ENCODE peak calls at places on chromosomes 3 and 15, in five cellular contexts. U is astrocyte of the spinal cord; P is CD8-positive, alpha-beta T cell; W is dorsolateral prefrontal cortex; F is hepatocyte. O is an unnamed sample.

GRCh38 chr15:81491414-81492101 is 117.5 kb upstream of the TMC3 start:
- DNase-seq in U (no peak), F (no peak), W (no peak), P (no peak), O (no peak)

GRCh38 chr15:25763954-25764353 is 99.2 kb downstream of the ATP10A start:
- DNase-seq in W (no peak), F (no peak), U (no peak), P (no peak), O (no peak)

GRCh38 chr3:197542741-197543454 is 12.9 kb downstream of the BDH1 start:
- DNase-seq in U (no peak), W (no peak), P (no peak), F (no peak), O (no peak)

GRCh38 chr3:124781706-124782376 is 51.6 kb downstream of the UMPS start:
- DNase-seq in P (no peak), W (no peak), U (no peak), F (no peak), O (no peak)

GRCh38 chr15:77815015-77815414 is 182.3 kb upstream of the LINGO1 start:
- DNase-seq in P (no peak), U (no peak), W (no peak), F (no peak), O (no peak)

GRCh38 chr3:66259721-66260255 is 39.0 kb downstream of the SLC25A26 start:
- DNase-seq in P (no peak), W (no peak), U (no peak), F (no peak), O (no peak)

GRCh38 chr3:136074546-136074945 is 109.0 kb downstream of the PPP2R3A start:
- DNase-seq in F (no peak), P (no peak), W (no peak), U (peak; percentile 25), O (no peak)

GRCh38 chr3:76132154-76132470 is 346.8 kb upstream of the ZNF717 start:
- DNase-seq in P (no peak), U (no peak), W (no peak), F (no peak), O (no peak)

GRCh38 chr15:38076806-38077205 is 142.4 kb downstream of the TMCO5A start:
- DNase-seq in P (no peak), U (peak; percentile 39), W (no peak), F (no peak), O (no peak)

GRCh38 chr3:41224120-41224806 is 25.0 kb downstream of the CTNNB1 start:
- DNase-seq in F (no peak), W (no peak), P (no peak), U (peak; percentile 81), O (peak; percentile 93)

GRCh38 chr3:147924755-147925154 is 515.6 kb downstream of the ZIC1 start:
- DNase-seq in F (no peak), P (no peak), U (no peak), W (no peak), O (no peak)

GRCh38 chr3:195699148-195699771 is 21.5 kb upstream of the MUC20 start:
- DNase-seq in U (peak; percentile 51), P (no peak), F (no peak), W (no peak), O (peak; percentile 43)

GRCh38 chr3:169510378-169510777 is 153.1 kb downstream of the MECOM start:
- DNase-seq in U (no peak), P (no peak), F (no peak), W (no peak), O (no peak)

GRCh38 chr3:115428825-115429224 is 194.5 kb upstream of the GAP43 start:
- DNase-seq in W (no peak), P (no peak), F (no peak), U (no peak), O (peak; percentile 16)

GRCh38 chr3:194134231-194134756 is 1.7 kb upstream of the HES1 start:
- DNase-seq in W (no peak), F (no peak), U (no peak), P (peak; percentile 29), O (peak; percentile 94)

GRCh38 chr3:182979103-182979697 is 1.1 kb downstream of the DCUN1D1 start:
- DNase-seq in W (no peak), U (no peak), F (peak; percentile 18), P (no peak), O (no peak)

DNA sequence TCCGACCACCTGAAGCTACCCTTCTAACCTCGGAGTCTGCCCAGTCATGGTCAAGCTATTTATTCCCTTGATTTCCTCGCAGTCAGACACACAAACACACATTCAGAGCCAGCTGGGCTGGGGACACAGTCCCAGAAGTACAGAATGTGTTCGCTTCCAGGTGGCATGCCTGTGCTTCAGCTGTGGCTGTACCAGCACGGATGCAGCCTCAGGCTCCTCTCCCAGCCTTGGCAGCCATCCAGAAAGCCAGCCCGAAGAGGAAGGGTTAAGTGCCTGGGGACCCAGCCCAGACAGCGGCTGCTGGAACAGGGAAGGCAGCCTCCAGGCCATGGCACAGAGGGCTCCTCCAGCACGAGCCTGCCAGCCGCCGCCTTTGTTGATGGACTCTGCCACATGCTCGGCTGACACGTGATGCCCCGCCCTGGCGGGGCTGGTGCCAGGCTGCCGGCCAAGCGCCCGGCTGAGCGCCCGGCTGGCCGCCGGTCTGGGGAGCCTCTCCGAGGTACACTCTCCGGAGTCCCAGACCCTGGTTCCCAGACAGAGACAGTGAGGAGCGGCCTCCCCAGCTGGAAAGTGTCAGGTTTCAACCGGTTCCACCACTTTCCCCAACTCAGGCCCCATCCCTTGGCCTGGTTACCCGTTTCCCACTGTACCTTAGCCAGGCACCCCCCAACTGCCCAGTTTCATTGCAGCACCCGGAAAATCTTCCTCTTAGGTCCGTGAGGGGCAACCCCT is 5.4 kb downstream of the BMF start:
- DNase-seq in F (peak; percentile 91), W (peak; percentile 83), P (no peak), U (peak; percentile 80), O (peak; percentile 76)
- H3K4me3 ChIP-seq in F (no peak overlapping the region), W (peak overlapping the region; percentile 19), P (no peak overlapping the region), U (no peak overlapping the region), O (no peak overlapping the region)

GRCh38 chr15:87142096-87142495 is 1062.4 kb downstream of the AGBL1 start:
- DNase-seq in P (no peak), W (no peak), F (no peak), U (no peak), O (no peak)
- TF ChIP-seq CTCF in P (no peak), W (no peak), F (no peak), U (no peak), O (no peak)

DNA sequence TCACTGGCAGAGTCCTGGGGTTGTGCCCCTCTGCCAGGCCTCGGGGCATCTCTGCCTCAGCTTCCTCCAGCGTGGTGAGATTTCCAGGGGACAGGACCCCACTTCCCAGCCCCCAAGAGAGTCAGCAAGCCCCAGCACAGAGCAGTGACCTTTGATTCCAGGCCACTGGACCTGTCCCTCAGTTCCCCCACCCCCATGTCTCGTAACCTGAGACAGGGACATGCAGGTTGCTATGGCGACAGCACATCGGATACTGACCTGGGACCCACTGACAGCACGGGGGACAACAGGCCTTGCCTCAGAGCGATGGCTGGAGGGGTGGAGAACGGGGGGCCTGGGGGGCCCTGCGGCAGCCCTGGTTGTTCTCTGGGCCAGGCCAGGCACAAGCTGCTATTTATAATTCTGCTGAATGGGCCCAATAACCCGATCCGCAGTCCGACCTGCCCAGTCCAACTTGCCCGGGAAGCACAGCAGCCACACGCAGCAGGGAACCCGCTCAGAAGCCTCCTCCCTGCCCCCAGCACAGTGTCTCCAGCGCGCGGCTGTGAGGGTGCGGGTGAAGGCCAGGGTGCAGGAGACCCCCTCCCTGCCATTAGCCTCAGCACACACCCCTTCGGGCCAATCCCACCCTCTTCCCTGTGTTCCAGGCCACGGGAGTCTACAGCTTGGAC is 34.6 kb downstream of the ATP2B2 start:
- DNase-seq in W (no peak), U (no peak), F (no peak), P (no peak), O (peak; percentile 11)
- H3K4me3 ChIP-seq in W (no peak overlapping the region), U (no peak overlapping the region), F (no peak overlapping the region), P (no peak overlapping the region), O (peak overlapping the region; percentile 7)

GRCh38 chr15:93333826-93334225 is 244.8 kb upstream of the RGMA start:
- DNase-seq in U (no peak), F (no peak), W (no peak), P (no peak), O (no peak)
- TF ChIP-seq CTCF in U (no peak), F (peak; percentile 6), W (no peak), P (no peak), O (no peak)

GRCh38 chr3:50359760-50360110 is 414 bp upstream of the TMEM115 start:
- DNase-seq in F (no peak), W (no peak), U (no peak), P (no peak), O (no peak)
- H3K4me3 ChIP-seq in F (no peak overlapping the region), W (peak overlapping the region; percentile 80), U (peak overlapping the region; percentile 88), P (peak overlapping the region; percentile 58), O (peak overlapping the region; percentile 53)

GRCh38 chr15:68347392-68347791 is 69.8 kb downstream of the FEM1B start:
- DNase-seq in W (no peak), U (peak; percentile 62), P (no peak), F (peak; percentile 49), O (peak; percentile 89)
- TF ChIP-seq CTCF in W (no peak), U (no peak), P (no peak), F (no peak), O (no peak)

DNA sequence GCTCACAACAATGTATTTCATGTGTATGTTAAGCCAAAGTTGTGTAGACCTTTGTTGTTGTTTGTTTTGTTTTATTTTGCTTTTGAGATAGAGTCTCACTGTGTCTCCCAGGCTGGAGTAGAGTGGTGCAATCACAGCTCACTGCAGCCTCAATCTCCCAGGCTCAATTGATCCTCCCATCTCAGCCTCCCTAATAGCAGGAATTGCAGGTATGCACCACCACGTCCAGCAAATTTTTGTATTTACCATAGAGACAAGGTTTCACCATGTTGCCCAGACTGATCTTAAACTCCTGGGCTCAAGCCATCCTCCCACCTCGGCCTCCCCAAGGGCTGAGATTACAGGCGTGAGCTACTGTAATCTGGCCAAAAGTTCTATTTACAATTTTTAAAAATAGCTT is 2.7 kb downstream of the HERC1 start:
- DNase-seq in P (no peak), U (no peak), W (no peak), F (no peak), O (no peak)
- H3K4me3 ChIP-seq in P (no peak overlapping the region), U (no peak overlapping the region), W (no peak overlapping the region), F (no peak overlapping the region), O (no peak overlapping the region)

GRCh38 chr3:14371573-14372474 is 30.6 kb upstream of the SLC6A6 start:
- DNase-seq in W (no peak), F (peak; percentile 79), U (peak; percentile 52), P (no peak), O (peak; percentile 42)
- TF ChIP-seq CTCF in W (no peak), F (no peak), U (no peak), P (no peak), O (peak; percentile 11)

GRCh38 chr3:113238503-113238902 is 27.1 kb downstream of the BOC start:
- DNase-seq in P (no peak), U (no peak), W (no peak), F (no peak), O (no peak)
- H3K4me3 ChIP-seq in P (no peak overlapping the region), U (no peak overlapping the region), W (no peak overlapping the region), F (no peak overlapping the region), O (no peak overlapping the region)

GRCh38 chr15:40367673-40368611 is 9.9 kb downstream of the DISP2 start:
- DNase-seq in U (peak; percentile 82), P (peak; percentile 82), F (peak; percentile 95), W (peak; percentile 76), O (peak; percentile 87)
- TF ChIP-seq CTCF in U (peak; percentile 74), P (peak; percentile 92), F (peak; percentile 79), W (peak; percentile 69), O (peak; percentile 67)